ENCODE peak calls at places on chromosomes 4 and X, in five cellular contexts. One of them, this sample, is unnamed.

GRCh38 chrX:116756960-116757359 is 294.2 kb upstream of the CT83 start:
- DNase-seq in activated gamma-delta T cell treated with Interleukin-2 at 50 U/mL for 16 hours: no peak
- DNase-seq in stimulated activated CD4-positive, alpha-beta T cell treated with anti-CD3 and anti-CD28 coated beads, Interleukin-12 subunit alpha, Interleukin-12 subunit beta, amount 100 ng/mL, for 48 hours: no peak
- DNase-seq in thoracic aorta: no peak
- DNase-seq in tibial nerve: no peak
- DNase-seq in this sample: no peak

GRCh38 chr4:1693131-1693896 is 9.2 kb upstream of the FAM53A start:
- DNase-seq in activated gamma-delta T cell treated with Interleukin-2 at 50 U/mL for 16 hours: peak
- DNase-seq in stimulated activated CD4-positive, alpha-beta T cell treated with anti-CD3 and anti-CD28 coated beads, Interleukin-12 subunit alpha, Interleukin-12 subunit beta, amount 100 ng/mL, for 48 hours: peak
- DNase-seq in thoracic aorta: no peak
- DNase-seq in tibial nerve: no peak
- DNase-seq in this sample: peak

GRCh38 chr4:124530464-124531077 is 182.0 kb downstream of the ANKRD50 start:
- DNase-seq in tibial nerve: no peak
- DNase-seq in activated gamma-delta T cell treated with Interleukin-2 at 50 U/mL for 16 hours: no peak
- DNase-seq in stimulated activated CD4-positive, alpha-beta T cell treated with anti-CD3 and anti-CD28 coated beads, Interleukin-12 subunit alpha, Interleukin-12 subunit beta, amount 100 ng/mL, for 48 hours: no peak
- DNase-seq in thoracic aorta: no peak
- DNase-seq in this sample: no peak

GRCh38 chr4:150244600-150244999 is 166.4 kb downstream of the DCLK2 start:
- DNase-seq in activated gamma-delta T cell treated with Interleukin-2 at 50 U/mL for 16 hours: no peak
- DNase-seq in thoracic aorta: no peak
- DNase-seq in tibial nerve: no peak
- DNase-seq in stimulated activated CD4-positive, alpha-beta T cell treated with anti-CD3 and anti-CD28 coated beads, Interleukin-12 subunit alpha, Interleukin-12 subunit beta, amount 100 ng/mL, for 48 hours: no peak
- DNase-seq in this sample: no peak

GRCh38 chr4:99290848-99291786 is at the start of gene ADH1A:
- DNase-seq in stimulated activated CD4-positive, alpha-beta T cell treated with anti-CD3 and anti-CD28 coated beads, Interleukin-12 subunit alpha, Interleukin-12 subunit beta, amount 100 ng/mL, for 48 hours: no peak
- DNase-seq in activated gamma-delta T cell treated with Interleukin-2 at 50 U/mL for 16 hours: no peak
- DNase-seq in thoracic aorta: no peak
- DNase-seq in tibial nerve: no peak
- DNase-seq in this sample: no peak

GRCh38 chrX:43505759-43506158 is 150.3 kb upstream of the MAOA start:
- DNase-seq in stimulated activated CD4-positive, alpha-beta T cell treated with anti-CD3 and anti-CD28 coated beads, Interleukin-12 subunit alpha, Interleukin-12 subunit beta, amount 100 ng/mL, for 48 hours: no peak
- DNase-seq in tibial nerve: no peak
- DNase-seq in activated gamma-delta T cell treated with Interleukin-2 at 50 U/mL for 16 hours: no peak
- DNase-seq in thoracic aorta: no peak
- DNase-seq in this sample: no peak

GRCh38 chrX:97790850-97791249 is 907.1 kb downstream of the RPA4 start:
- DNase-seq in stimulated activated CD4-positive, alpha-beta T cell treated with anti-CD3 and anti-CD28 coated beads, Interleukin-12 subunit alpha, Interleukin-12 subunit beta, amount 100 ng/mL, for 48 hours: no peak
- DNase-seq in tibial nerve: no peak
- DNase-seq in activated gamma-delta T cell treated with Interleukin-2 at 50 U/mL for 16 hours: no peak
- DNase-seq in thoracic aorta: no peak
- DNase-seq in this sample: no peak

GRCh38 chr4:104128850-104129213 is 365.9 kb downstream of the CXXC4 start:
- DNase-seq in stimulated activated CD4-positive, alpha-beta T cell treated with anti-CD3 and anti-CD28 coated beads, Interleukin-12 subunit alpha, Interleukin-12 subunit beta, amount 100 ng/mL, for 48 hours: no peak
- DNase-seq in thoracic aorta: no peak
- DNase-seq in tibial nerve: no peak
- DNase-seq in activated gamma-delta T cell treated with Interleukin-2 at 50 U/mL for 16 hours: no peak
- DNase-seq in this sample: no peak

GRCh38 chr4:173301518-173302201 is 32.5 kb downstream of the HMGB2 start:
- DNase-seq in tibial nerve: no peak
- DNase-seq in thoracic aorta: no peak
- DNase-seq in activated gamma-delta T cell treated with Interleukin-2 at 50 U/mL for 16 hours: no peak
- DNase-seq in stimulated activated CD4-positive, alpha-beta T cell treated with anti-CD3 and anti-CD28 coated beads, Interleukin-12 subunit alpha, Interleukin-12 subunit beta, amount 100 ng/mL, for 48 hours: peak
- DNase-seq in this sample: no peak

GRCh38 chrX:129777218-129777768 is 2.5 kb upstream of the SASH3 start:
- DNase-seq in tibial nerve: no peak
- DNase-seq in activated gamma-delta T cell treated with Interleukin-2 at 50 U/mL for 16 hours: peak
- DNase-seq in stimulated activated CD4-positive, alpha-beta T cell treated with anti-CD3 and anti-CD28 coated beads, Interleukin-12 subunit alpha, Interleukin-12 subunit beta, amount 100 ng/mL, for 48 hours: peak
- DNase-seq in thoracic aorta: no peak
- DNase-seq in this sample: no peak

GRCh38 chrX:16771483-16772398 is 14.5 kb upstream of the TXLNG start:
- DNase-seq in activated gamma-delta T cell treated with Interleukin-2 at 50 U/mL for 16 hours: no peak
- DNase-seq in thoracic aorta: no peak
- DNase-seq in tibial nerve: no peak
- DNase-seq in stimulated activated CD4-positive, alpha-beta T cell treated with anti-CD3 and anti-CD28 coated beads, Interleukin-12 subunit alpha, Interleukin-12 subunit beta, amount 100 ng/mL, for 48 hours: no peak
- DNase-seq in this sample: no peak

GRCh38 chrX:110450050-110450449 is 91.4 kb downstream of the RTL9 start:
- DNase-seq in stimulated activated CD4-positive, alpha-beta T cell treated with anti-CD3 and anti-CD28 coated beads, Interleukin-12 subunit alpha, Interleukin-12 subunit beta, amount 100 ng/mL, for 48 hours: peak
- DNase-seq in activated gamma-delta T cell treated with Interleukin-2 at 50 U/mL for 16 hours: peak
- DNase-seq in thoracic aorta: peak
- DNase-seq in tibial nerve: peak
- DNase-seq in this sample: peak

GRCh38 chr4:147539959-147540358 is 59.1 kb downstream of the EDNRA start:
- DNase-seq in tibial nerve: no peak
- DNase-seq in stimulated activated CD4-positive, alpha-beta T cell treated with anti-CD3 and anti-CD28 coated beads, Interleukin-12 subunit alpha, Interleukin-12 subunit beta, amount 100 ng/mL, for 48 hours: no peak
- DNase-seq in thoracic aorta: no peak
- DNase-seq in activated gamma-delta T cell treated with Interleukin-2 at 50 U/mL for 16 hours: no peak
- DNase-seq in this sample: no peak

GRCh38 chr4:122555216-122555615 is 65.7 kb downstream of the IL21 start:
- DNase-seq in activated gamma-delta T cell treated with Interleukin-2 at 50 U/mL for 16 hours: no peak
- DNase-seq in thoracic aorta: no peak
- DNase-seq in stimulated activated CD4-positive, alpha-beta T cell treated with anti-CD3 and anti-CD28 coated beads, Interleukin-12 subunit alpha, Interleukin-12 subunit beta, amount 100 ng/mL, for 48 hours: no peak
- DNase-seq in tibial nerve: no peak
- DNase-seq in this sample: no peak

GRCh38 chr4:4875147-4875546 is 15.7 kb downstream of the MSX1 start:
- DNase-seq in tibial nerve: no peak
- DNase-seq in stimulated activated CD4-positive, alpha-beta T cell treated with anti-CD3 and anti-CD28 coated beads, Interleukin-12 subunit alpha, Interleukin-12 subunit beta, amount 100 ng/mL, for 48 hours: no peak
- DNase-seq in thoracic aorta: no peak
- DNase-seq in activated gamma-delta T cell treated with Interleukin-2 at 50 U/mL for 16 hours: no peak
- DNase-seq in this sample: no peak

GRCh38 chr4:153156263-153156662 is 48.0 kb upstream of the TRIM2 start:
- DNase-seq in thoracic aorta: no peak
- DNase-seq in tibial nerve: no peak
- DNase-seq in activated gamma-delta T cell treated with Interleukin-2 at 50 U/mL for 16 hours: no peak
- DNase-seq in stimulated activated CD4-positive, alpha-beta T cell treated with anti-CD3 and anti-CD28 coated beads, Interleukin-12 subunit alpha, Interleukin-12 subunit beta, amount 100 ng/mL, for 48 hours: peak
- DNase-seq in this sample: peak

GRCh38 chr4:103429283-103429682 is 231.1 kb upstream of the CENPE start:
- DNase-seq in stimulated activated CD4-positive, alpha-beta T cell treated with anti-CD3 and anti-CD28 coated beads, Interleukin-12 subunit alpha, Interleukin-12 subunit beta, amount 100 ng/mL, for 48 hours: peak
- DNase-seq in thoracic aorta: no peak
- DNase-seq in activated gamma-delta T cell treated with Interleukin-2 at 50 U/mL for 16 hours: no peak
- DNase-seq in tibial nerve: no peak
- DNase-seq in this sample: no peak

GRCh38 chr4:142419712-142420111 is 426.4 kb downstream of the INPP4B start:
- DNase-seq in thoracic aorta: no peak
- DNase-seq in activated gamma-delta T cell treated with Interleukin-2 at 50 U/mL for 16 hours: no peak
- DNase-seq in tibial nerve: no peak
- DNase-seq in stimulated activated CD4-positive, alpha-beta T cell treated with anti-CD3 and anti-CD28 coated beads, Interleukin-12 subunit alpha, Interleukin-12 subunit beta, amount 100 ng/mL, for 48 hours: no peak
- DNase-seq in this sample: no peak

GRCh38 chrX:17788956-17789562 is 51.8 kb downstream of the SCML1 start:
- DNase-seq in stimulated activated CD4-positive, alpha-beta T cell treated with anti-CD3 and anti-CD28 coated beads, Interleukin-12 subunit alpha, Interleukin-12 subunit beta, amount 100 ng/mL, for 48 hours: no peak
- DNase-seq in thoracic aorta: no peak
- DNase-seq in tibial nerve: no peak
- DNase-seq in activated gamma-delta T cell treated with Interleukin-2 at 50 U/mL for 16 hours: no peak
- DNase-seq in this sample: no peak

GRCh38 chrX:129787336-129788055 is 7.7 kb downstream of the SASH3 start:
- DNase-seq in stimulated activated CD4-positive, alpha-beta T cell treated with anti-CD3 and anti-CD28 coated beads, Interleukin-12 subunit alpha, Interleukin-12 subunit beta, amount 100 ng/mL, for 48 hours: no peak
- DNase-seq in tibial nerve: no peak
- DNase-seq in activated gamma-delta T cell treated with Interleukin-2 at 50 U/mL for 16 hours: no peak
- DNase-seq in thoracic aorta: no peak
- DNase-seq in this sample: no peak

GRCh38 chr4:147599764-147600163 is 17.4 kb upstream of the TMEM184C start:
- DNase-seq in tibial nerve: no peak
- DNase-seq in stimulated activated CD4-positive, alpha-beta T cell treated with anti-CD3 and anti-CD28 coated beads, Interleukin-12 subunit alpha, Interleukin-12 subunit beta, amount 100 ng/mL, for 48 hours: no peak
- DNase-seq in activated gamma-delta T cell treated with Interleukin-2 at 50 U/mL for 16 hours: no peak
- DNase-seq in thoracic aorta: no peak
- DNase-seq in this sample: no peak

GRCh38 chr4:48594185-48594584 is 104.1 kb downstream of the ZAR1 start:
- DNase-seq in tibial nerve: no peak
- DNase-seq in activated gamma-delta T cell treated with Interleukin-2 at 50 U/mL for 16 hours: no peak
- DNase-seq in stimulated activated CD4-positive, alpha-beta T cell treated with anti-CD3 and anti-CD28 coated beads, Interleukin-12 subunit alpha, Interleukin-12 subunit beta, amount 100 ng/mL, for 48 hours: no peak
- DNase-seq in thoracic aorta: no peak
- DNase-seq in this sample: no peak

GRCh38 chr4:66160606-66161005 is 490.3 kb upstream of the EPHA5 start:
- DNase-seq in tibial nerve: no peak
- DNase-seq in activated gamma-delta T cell treated with Interleukin-2 at 50 U/mL for 16 hours: no peak
- DNase-seq in thoracic aorta: no peak
- DNase-seq in stimulated activated CD4-positive, alpha-beta T cell treated with anti-CD3 and anti-CD28 coated beads, Interleukin-12 subunit alpha, Interleukin-12 subunit beta, amount 100 ng/mL, for 48 hours: no peak
- DNase-seq in this sample: no peak

GRCh38 chr4:98334461-98334860 is 73.3 kb downstream of the RAP1GDS1 start:
- DNase-seq in thoracic aorta: no peak
- DNase-seq in tibial nerve: no peak
- DNase-seq in stimulated activated CD4-positive, alpha-beta T cell treated with anti-CD3 and anti-CD28 coated beads, Interleukin-12 subunit alpha, Interleukin-12 subunit beta, amount 100 ng/mL, for 48 hours: no peak
- DNase-seq in activated gamma-delta T cell treated with Interleukin-2 at 50 U/mL for 16 hours: no peak
- DNase-seq in this sample: no peak

GRCh38 chrX:149950681-149951080 is 12.4 kb upstream of the EOLA2 start:
- DNase-seq in thoracic aorta: no peak
- DNase-seq in stimulated activated CD4-positive, alpha-beta T cell treated with anti-CD3 and anti-CD28 coated beads, Interleukin-12 subunit alpha, Interleukin-12 subunit beta, amount 100 ng/mL, for 48 hours: peak
- DNase-seq in activated gamma-delta T cell treated with Interleukin-2 at 50 U/mL for 16 hours: no peak
- DNase-seq in tibial nerve: no peak
- DNase-seq in this sample: no peak

GRCh38 chr4:184380707-184381106 is 93.6 kb downstream of the IRF2 start:
- DNase-seq in activated gamma-delta T cell treated with Interleukin-2 at 50 U/mL for 16 hours: no peak
- DNase-seq in stimulated activated CD4-positive, alpha-beta T cell treated with anti-CD3 and anti-CD28 coated beads, Interleukin-12 subunit alpha, Interleukin-12 subunit beta, amount 100 ng/mL, for 48 hours: no peak
- DNase-seq in thoracic aorta: no peak
- DNase-seq in tibial nerve: no peak
- DNase-seq in this sample: no peak

GRCh38 chrX:56233682-56234081 is 1.5 kb downstream of the KLF8 start:
- DNase-seq in activated gamma-delta T cell treated with Interleukin-2 at 50 U/mL for 16 hours: no peak
- DNase-seq in tibial nerve: peak
- DNase-seq in stimulated activated CD4-positive, alpha-beta T cell treated with anti-CD3 and anti-CD28 coated beads, Interleukin-12 subunit alpha, Interleukin-12 subunit beta, amount 100 ng/mL, for 48 hours: no peak
- DNase-seq in thoracic aorta: peak
- DNase-seq in this sample: no peak

GRCh38 chrX:20197641-20198210 is 56.1 kb upstream of the EIF1AX start:
- DNase-seq in tibial nerve: no peak
- DNase-seq in stimulated activated CD4-positive, alpha-beta T cell treated with anti-CD3 and anti-CD28 coated beads, Interleukin-12 subunit alpha, Interleukin-12 subunit beta, amount 100 ng/mL, for 48 hours: no peak
- DNase-seq in thoracic aorta: no peak
- DNase-seq in activated gamma-delta T cell treated with Interleukin-2 at 50 U/mL for 16 hours: no peak
- DNase-seq in this sample: no peak

GRCh38 chr4:11532138-11532537 is 103.4 kb upstream of the HS3ST1 start:
- DNase-seq in tibial nerve: no peak
- DNase-seq in thoracic aorta: no peak
- DNase-seq in activated gamma-delta T cell treated with Interleukin-2 at 50 U/mL for 16 hours: no peak
- DNase-seq in stimulated activated CD4-positive, alpha-beta T cell treated with anti-CD3 and anti-CD28 coated beads, Interleukin-12 subunit alpha, Interleukin-12 subunit beta, amount 100 ng/mL, for 48 hours: no peak
- DNase-seq in this sample: no peak